ENCODE peak calls at places on chromosomes 3 and 15, in ten cellular contexts. One of them, this sample, is unnamed.

GRCh38 chr3:31873254-31873653 is 107.8 kb downstream of the OSBPL10 start:
- DNase-seq in adrenal gland: no peak
- DNase-seq in fibroblast of lung: no peak
- DNase-seq in mesenchymal stem cell: no peak
- DNase-seq in ovary: no peak
- DNase-seq in heart right ventricle: no peak
- DNase-seq in lower lobe of right lung: no peak
- DNase-seq in pancreas: no peak
- DNase-seq in tibial artery: no peak
- DNase-seq in SJSA1: no peak
- DNase-seq in this sample: no peak

GRCh38 chr3:70822777-70823176 is 510.3 kb upstream of the MDFIC2 start:
- DNase-seq in adrenal gland: no peak
- DNase-seq in fibroblast of lung: no peak
- DNase-seq in mesenchymal stem cell: no peak
- DNase-seq in ovary: no peak
- DNase-seq in heart right ventricle: no peak
- DNase-seq in lower lobe of right lung: no peak
- DNase-seq in pancreas: no peak
- DNase-seq in tibial artery: no peak
- DNase-seq in SJSA1: no peak
- DNase-seq in this sample: no peak

GRCh38 chr3:64445318-64446300 is 220.3 kb upstream of the PRICKLE2 start:
- DNase-seq in adrenal gland: peak; percentile 30
- DNase-seq in fibroblast of lung: peak; percentile 42
- DNase-seq in mesenchymal stem cell: peak; percentile 64
- DNase-seq in ovary: peak; percentile 61
- DNase-seq in heart right ventricle: no peak
- DNase-seq in lower lobe of right lung: peak; percentile 75
- DNase-seq in pancreas: peak; percentile 64
- DNase-seq in tibial artery: no peak
- DNase-seq in SJSA1: no peak
- DNase-seq in this sample: no peak

GRCh38 chr3:44065741-44066140 is 175.9 kb upstream of the TOPAZ1 start:
- DNase-seq in adrenal gland: no peak
- DNase-seq in fibroblast of lung: no peak
- DNase-seq in mesenchymal stem cell: no peak
- DNase-seq in ovary: no peak
- DNase-seq in heart right ventricle: no peak
- DNase-seq in lower lobe of right lung: no peak
- DNase-seq in pancreas: no peak
- DNase-seq in tibial artery: no peak
- DNase-seq in SJSA1: no peak
- DNase-seq in this sample: no peak

GRCh38 chr3:190401943-190402342 is 14.0 kb downstream of the CLDN16 start:
- DNase-seq in adrenal gland: no peak
- DNase-seq in fibroblast of lung: no peak
- DNase-seq in mesenchymal stem cell: no peak
- DNase-seq in ovary: no peak
- DNase-seq in heart right ventricle: no peak
- DNase-seq in lower lobe of right lung: no peak
- DNase-seq in pancreas: no peak
- DNase-seq in tibial artery: no peak
- DNase-seq in SJSA1: no peak
- DNase-seq in this sample: no peak

GRCh38 chr15:34984884-34985630 is 3.0 kb downstream of the ZNF770 start:
- DNase-seq in adrenal gland: no peak
- DNase-seq in fibroblast of lung: peak; percentile 28
- DNase-seq in mesenchymal stem cell: peak; percentile 45
- DNase-seq in ovary: no peak
- DNase-seq in heart right ventricle: no peak
- DNase-seq in lower lobe of right lung: peak; percentile 58
- DNase-seq in pancreas: no peak
- DNase-seq in tibial artery: no peak
- DNase-seq in SJSA1: no peak
- DNase-seq in this sample: no peak

GRCh38 chr15:63006032-63006878 is 36.3 kb upstream of the TPM1 start:
- DNase-seq in adrenal gland: no peak
- DNase-seq in fibroblast of lung: no peak
- DNase-seq in mesenchymal stem cell: peak; percentile 62
- DNase-seq in ovary: no peak
- DNase-seq in heart right ventricle: no peak
- DNase-seq in lower lobe of right lung: no peak
- DNase-seq in pancreas: no peak
- DNase-seq in tibial artery: no peak
- DNase-seq in SJSA1: no peak
- DNase-seq in this sample: no peak

GRCh38 chr15:36912311-36912712 is 188.0 kb downstream of the MEIS2 start:
- DNase-seq in adrenal gland: no peak
- DNase-seq in fibroblast of lung: peak; percentile 42
- DNase-seq in mesenchymal stem cell: peak; percentile 46
- DNase-seq in ovary: no peak
- DNase-seq in heart right ventricle: no peak
- DNase-seq in lower lobe of right lung: no peak
- DNase-seq in pancreas: no peak
- DNase-seq in tibial artery: no peak
- DNase-seq in SJSA1: no peak
- DNase-seq in this sample: no peak

GRCh38 chr3:50627407-50628051 is 10.6 kb downstream of the MAPKAPK3 start:
- DNase-seq in adrenal gland: peak; percentile 62
- DNase-seq in fibroblast of lung: peak; percentile 67
- DNase-seq in mesenchymal stem cell: peak; percentile 74
- DNase-seq in ovary: no peak
- DNase-seq in heart right ventricle: peak; percentile 56
- DNase-seq in lower lobe of right lung: peak; percentile 81
- DNase-seq in pancreas: no peak
- DNase-seq in tibial artery: no peak
- DNase-seq in SJSA1: peak; percentile 71
- DNase-seq in this sample: no peak

GRCh38 chr15:96341465-96342142 is 11.1 kb downstream of the NR2F2 start:
- DNase-seq in adrenal gland: no peak
- DNase-seq in fibroblast of lung: peak; percentile 64
- DNase-seq in mesenchymal stem cell: peak; percentile 47
- DNase-seq in ovary: peak; percentile 30
- DNase-seq in heart right ventricle: no peak
- DNase-seq in lower lobe of right lung: peak; percentile 39
- DNase-seq in pancreas: no peak
- DNase-seq in tibial artery: peak; percentile 66
- DNase-seq in SJSA1: no peak
- DNase-seq in this sample: no peak

GRCh38 chr3:111862974-111863373 is 3.9 kb downstream of the PHLDB2 start:
- DNase-seq in adrenal gland: no peak
- DNase-seq in fibroblast of lung: no peak
- DNase-seq in mesenchymal stem cell: no peak
- DNase-seq in ovary: no peak
- DNase-seq in heart right ventricle: no peak
- DNase-seq in lower lobe of right lung: no peak
- DNase-seq in pancreas: no peak
- DNase-seq in tibial artery: no peak
- DNase-seq in SJSA1: no peak
- DNase-seq in this sample: no peak

GRCh38 chr3:111861396-111861795 is 2.3 kb downstream of the PHLDB2 start:
- DNase-seq in adrenal gland: no peak
- DNase-seq in fibroblast of lung: no peak
- DNase-seq in mesenchymal stem cell: peak; percentile 47
- DNase-seq in ovary: no peak
- DNase-seq in heart right ventricle: peak; percentile 15
- DNase-seq in lower lobe of right lung: no peak
- DNase-seq in pancreas: no peak
- DNase-seq in tibial artery: no peak
- DNase-seq in SJSA1: no peak
- DNase-seq in this sample: no peak

GRCh38 chr3:111863942-111864341 is 4.9 kb downstream of the PHLDB2 start:
- DNase-seq in adrenal gland: no peak
- DNase-seq in fibroblast of lung: no peak
- DNase-seq in mesenchymal stem cell: no peak
- DNase-seq in ovary: no peak
- DNase-seq in heart right ventricle: peak; percentile 35
- DNase-seq in lower lobe of right lung: no peak
- DNase-seq in pancreas: no peak
- DNase-seq in tibial artery: no peak
- DNase-seq in SJSA1: no peak
- DNase-seq in this sample: no peak

GRCh38 chr3:111859974-111860859 is 1.2 kb downstream of the PHLDB2 start:
- DNase-seq in adrenal gland: peak; percentile 68
- DNase-seq in fibroblast of lung: peak; percentile 92
- DNase-seq in mesenchymal stem cell: peak; percentile 93
- DNase-seq in ovary: peak; percentile 67
- DNase-seq in heart right ventricle: peak; percentile 88
- DNase-seq in lower lobe of right lung: peak; percentile 82
- DNase-seq in pancreas: peak; percentile 73
- DNase-seq in tibial artery: peak; percentile 92
- DNase-seq in SJSA1: peak; percentile 86
- DNase-seq in this sample: peak; percentile 78

DNA sequence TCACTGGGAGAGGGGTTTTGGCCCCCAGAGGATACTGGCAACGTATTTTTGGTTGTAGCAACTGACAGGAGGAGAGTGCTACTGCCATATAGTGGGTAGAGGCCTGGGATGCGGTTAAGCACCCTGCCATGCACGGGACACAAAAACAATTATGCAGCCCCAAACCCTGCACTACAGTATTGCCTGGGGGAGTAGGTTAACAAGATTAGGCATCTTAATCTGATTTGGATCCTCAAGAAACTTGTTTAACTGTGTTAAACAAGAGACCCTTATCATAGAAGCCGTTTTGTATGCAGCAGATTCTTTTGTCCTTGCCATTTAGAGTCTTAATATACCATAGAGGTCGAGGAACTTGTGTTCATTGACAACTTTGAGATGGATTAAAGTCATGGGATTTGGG is 3.4 kb downstream of the PHLDB2 start:
- DNase-seq in adrenal gland: no peak
- DNase-seq in fibroblast of lung: no peak
- DNase-seq in mesenchymal stem cell: no peak
- DNase-seq in ovary: no peak
- DNase-seq in heart right ventricle: no peak
- DNase-seq in lower lobe of right lung: no peak
- DNase-seq in pancreas: no peak
- DNase-seq in tibial artery: no peak
- DNase-seq in SJSA1: no peak
- DNase-seq in this sample: no peak
- H3K4me3 ChIP-seq in adrenal gland: no peak overlapping the region
- H3K4me3 ChIP-seq in fibroblast of lung: no peak overlapping the region
- H3K4me3 ChIP-seq in mesenchymal stem cell: peak overlapping the region; percentile 95
- H3K4me3 ChIP-seq in ovary: no peak overlapping the region
- H3K4me3 ChIP-seq in heart right ventricle: no peak overlapping the region
- H3K4me3 ChIP-seq in lower lobe of right lung: peak overlapping the region; percentile 73
- H3K4me3 ChIP-seq in pancreas: no peak overlapping the region
- H3K4me3 ChIP-seq in tibial artery: peak overlapping the region; percentile 81
- H3K4me3 ChIP-seq in SJSA1: no peak overlapping the region
- H3K4me3 ChIP-seq in this sample: no peak overlapping the region

DNA sequence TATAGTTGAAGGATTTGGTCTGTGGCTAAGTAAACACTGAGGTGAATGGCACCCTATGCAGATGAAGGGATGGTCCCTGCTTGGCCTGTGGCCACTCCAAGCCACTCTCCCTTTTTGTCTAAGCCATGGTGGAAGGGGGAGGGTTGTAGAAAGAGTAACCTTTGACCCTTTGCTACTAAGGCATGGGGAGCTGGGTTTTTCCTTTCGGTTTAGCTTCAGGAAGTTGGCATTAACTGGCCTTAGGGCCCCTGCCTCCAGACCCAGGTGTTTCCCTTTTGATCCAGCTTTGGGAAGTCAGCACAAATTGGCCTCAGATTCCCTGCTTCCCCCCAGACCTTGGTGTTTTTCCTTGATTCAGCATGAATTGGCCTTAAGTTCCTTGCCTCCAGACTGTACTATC is 49.5 kb downstream of the EFCAB12 start:
- DNase-seq in adrenal gland: no peak
- DNase-seq in fibroblast of lung: no peak
- DNase-seq in mesenchymal stem cell: peak; percentile 18
- DNase-seq in ovary: no peak
- DNase-seq in heart right ventricle: no peak
- DNase-seq in lower lobe of right lung: no peak
- DNase-seq in pancreas: no peak
- DNase-seq in tibial artery: no peak
- DNase-seq in SJSA1: no peak
- DNase-seq in this sample: peak; percentile 2
- H3K4me1 ChIP-seq in adrenal gland: no peaks in the 10 kb centered on the region
- H3K4me1 ChIP-seq in fibroblast of lung: no peaks in the 10 kb centered on the region
- H3K4me1 ChIP-seq in mesenchymal stem cell: peaks cover 5% of the 10 kb centered on the region
- H3K4me1 ChIP-seq in ovary: no peaks in the 10 kb centered on the region
- H3K4me1 ChIP-seq in heart right ventricle: peaks cover 21% of the 10 kb centered on the region
- H3K4me1 ChIP-seq in lower lobe of right lung: no peaks in the 10 kb centered on the region
- H3K4me1 ChIP-seq in pancreas: no peaks in the 10 kb centered on the region
- H3K4me1 ChIP-seq in tibial artery: no peaks in the 10 kb centered on the region
- H3K4me1 ChIP-seq in SJSA1: no peaks in the 10 kb centered on the region
- H3K4me1 ChIP-seq in this sample: no peaks in the 10 kb centered on the region

DNA sequence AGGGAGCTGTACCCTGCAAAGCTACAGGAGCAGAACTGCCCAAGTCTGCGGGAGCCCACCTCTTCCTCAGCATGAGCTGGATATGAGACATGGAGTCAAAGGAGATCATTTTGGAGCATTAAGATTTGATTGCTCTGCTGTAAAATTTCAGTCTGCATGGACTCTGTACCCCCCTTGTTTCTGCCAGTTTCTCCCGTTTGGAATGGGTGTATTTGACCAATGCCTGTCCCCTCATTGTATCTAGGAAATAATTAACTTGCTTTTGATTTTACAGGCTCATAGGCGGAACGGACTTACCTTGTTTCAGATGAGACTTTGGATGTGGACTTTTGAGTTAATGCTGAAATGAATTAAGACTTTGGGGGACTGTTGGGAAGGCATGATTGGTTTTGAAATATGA is 18.3 kb downstream of the RNF13 start:
- DNase-seq in adrenal gland: no peak
- DNase-seq in fibroblast of lung: no peak
- DNase-seq in mesenchymal stem cell: no peak
- DNase-seq in ovary: no peak
- DNase-seq in heart right ventricle: no peak
- DNase-seq in lower lobe of right lung: no peak
- DNase-seq in pancreas: no peak
- DNase-seq in tibial artery: no peak
- DNase-seq in SJSA1: no peak
- DNase-seq in this sample: no peak
- H3K9me3 ChIP-seq in adrenal gland: peaks cover 22% of the 10 kb centered on the region
- H3K9me3 ChIP-seq in fibroblast of lung: no peaks in the 10 kb centered on the region
- H3K9me3 ChIP-seq in mesenchymal stem cell: peaks cover 36% of the 10 kb centered on the region
- H3K9me3 ChIP-seq in ovary: no peaks in the 10 kb centered on the region
- H3K9me3 ChIP-seq in heart right ventricle: no peaks in the 10 kb centered on the region
- H3K9me3 ChIP-seq in lower lobe of right lung: peaks cover 30% of the 10 kb centered on the region
- H3K9me3 ChIP-seq in pancreas: no peaks in the 10 kb centered on the region
- H3K9me3 ChIP-seq in tibial artery: no peaks in the 10 kb centered on the region
- H3K9me3 ChIP-seq in SJSA1: peaks cover 25% of the 10 kb centered on the region
- H3K9me3 ChIP-seq in this sample: no peaks in the 10 kb centered on the region

DNA sequence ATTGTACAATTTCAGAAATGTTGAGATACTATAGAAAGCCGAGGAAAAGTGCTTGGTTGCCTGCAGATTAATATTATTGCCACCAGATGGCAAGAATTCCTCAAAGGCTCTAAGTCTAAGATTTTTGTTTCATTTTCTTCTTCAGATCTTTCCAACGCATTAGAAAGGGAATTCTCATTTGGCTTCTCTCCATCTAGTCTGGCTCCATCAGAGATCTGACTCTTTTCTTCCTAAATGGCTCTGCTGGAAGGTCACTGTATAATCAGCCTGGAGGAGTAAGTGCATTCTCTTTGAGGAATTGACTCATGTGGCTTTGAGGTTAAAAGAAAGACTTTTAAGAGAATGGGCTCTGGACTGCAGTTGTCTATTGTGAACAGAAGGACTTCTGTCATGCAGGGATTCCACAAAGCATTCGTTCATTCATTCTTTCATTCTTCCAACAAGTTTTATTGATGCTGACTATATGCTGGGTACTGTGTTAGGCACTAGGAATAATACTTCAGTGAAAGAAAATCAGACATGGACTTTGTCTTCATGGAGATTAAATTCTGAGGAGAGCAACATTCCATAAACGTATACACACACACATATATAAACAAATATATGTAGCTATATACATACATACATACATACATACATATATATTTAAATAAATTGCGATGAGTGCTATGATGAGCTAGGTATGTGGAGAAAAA is 55.3 kb downstream of the SLC28A2 start:
- DNase-seq in adrenal gland: no peak
- DNase-seq in fibroblast of lung: peak; percentile 56
- DNase-seq in mesenchymal stem cell: peak; percentile 43
- DNase-seq in ovary: no peak
- DNase-seq in heart right ventricle: peak; percentile 16
- DNase-seq in lower lobe of right lung: no peak
- DNase-seq in pancreas: no peak
- DNase-seq in tibial artery: no peak
- DNase-seq in SJSA1: peak; percentile 19
- DNase-seq in this sample: no peak
- H3K4me3 ChIP-seq in adrenal gland: no peak overlapping the region
- H3K4me3 ChIP-seq in fibroblast of lung: peak overlapping the region; percentile 40
- H3K4me3 ChIP-seq in mesenchymal stem cell: peak overlapping the region; percentile 52
- H3K4me3 ChIP-seq in ovary: no peak overlapping the region
- H3K4me3 ChIP-seq in heart right ventricle: no peak overlapping the region
- H3K4me3 ChIP-seq in lower lobe of right lung: no peak overlapping the region
- H3K4me3 ChIP-seq in pancreas: no peak overlapping the region
- H3K4me3 ChIP-seq in tibial artery: peak overlapping the region; percentile 26
- H3K4me3 ChIP-seq in SJSA1: no peak overlapping the region
- H3K4me3 ChIP-seq in this sample: no peak overlapping the region

This sample was measured in aorta.